ENCODE peak calls at places on chromosomes 3 and 15, in six cellular contexts. M is HCT116, F is MM.1S, S is PC-3, C is SK-N-SH, A is OCI-LY7. Q is an unnamed sample. For H3K9me2, the result is how much of the 10 kb centered on the place peaks cover.

GRCh38 chr3:36734742-36735141 is 29.6 kb downstream of the DCLK3 start:
- DNase-seq in F (no peak), C (no peak), M (no peak), A (no peak), S (no peak), Q (no peak)

GRCh38 chr15:29693225-29693624 is 129.0 kb downstream of the TJP1 start:
- DNase-seq in M (no peak), F (no peak), S (peak), C (no peak), A (no peak), Q (no peak)

GRCh38 chr3:159832024-159832423 is 156.6 kb upstream of the IL12A start:
- DNase-seq in M (no peak), S (no peak), A (no peak), C (no peak), F (no peak), Q (no peak)

GRCh38 chr15:40479024-40479423 is 8.2 kb downstream of the CHST14 start:
- DNase-seq in M (no peak), S (no peak), A (no peak), C (no peak), F (no peak), Q (no peak)

GRCh38 chr3:44915702-44916438 is 41.5 kb downstream of the TGM4 start:
- DNase-seq in F (no peak), M (no peak), S (no peak), A (no peak), C (peak), Q (no peak)

GRCh38 chr3:71050521-71051258 is 532.8 kb downstream of the FOXP1 start:
- DNase-seq in C (no peak), F (no peak), M (no peak), A (no peak), S (peak), Q (no peak)

GRCh38 chr3:45002139-45002660 is 23.9 kb upstream of the CLEC3B start:
- DNase-seq in A (no peak), F (no peak), S (no peak), C (no peak), M (no peak), Q (no peak)

GRCh38 chr3:129934234-129935123 is 40.0 kb upstream of the TRH start:
- DNase-seq in S (peak), F (peak), C (peak), A (peak), M (peak), Q (peak)

GRCh38 chr3:40116478-40117162 is 192.9 kb upstream of the EIF1B start:
- DNase-seq in A (no peak), C (no peak), S (peak), F (no peak), M (no peak), Q (no peak)

GRCh38 chr3:194174980-194175379 is 39.0 kb downstream of the HES1 start:
- DNase-seq in C (no peak), M (no peak), F (no peak), S (no peak), A (no peak), Q (no peak)

GRCh38 chr3:99699841-99700240 is 61.4 kb downstream of the COL8A1 start:
- DNase-seq in F (peak), C (no peak), A (no peak), S (no peak), M (no peak), Q (no peak)

GRCh38 chr3:184592411-184593200 is 31.0 kb downstream of the EPHB3 start:
- DNase-seq in C (peak), S (no peak), F (no peak), M (no peak), A (no peak), Q (no peak)

GRCh38 chr3:128369881-128370642 is 96.6 kb downstream of the DNAJB8 start:
- DNase-seq in A (peak), S (no peak), C (no peak), M (no peak), F (no peak), Q (peak)

GRCh38 chr3:150925751-150926201 is 20.5 kb upstream of the MINDY4B start:
- DNase-seq in M (peak), A (peak), C (peak), S (peak), F (peak), Q (no peak)

GRCh38 chr15:94199725-94200124 is 31.6 kb upstream of the MCTP2 start:
- DNase-seq in A (no peak), S (no peak), M (no peak), F (no peak), C (no peak), Q (no peak)

GRCh38 chr15:101170568-101171350 is 81.1 kb downstream of the CHSY1 start:
- DNase-seq in F (no peak), M (no peak), S (peak), C (no peak), A (no peak), Q (no peak)

GRCh38 chr15:25777047-25777446 is 86.1 kb downstream of the ATP10A start:
- DNase-seq in M (no peak), F (no peak), S (no peak), C (no peak), A (no peak), Q (no peak)

GRCh38 chr3:101091489-101091888 is 98.3 kb upstream of the ABI3BP start:
- DNase-seq in A (no peak), S (peak), F (no peak), M (peak), C (no peak), Q (no peak)

GRCh38 chr3:41162981-41163380 is 36.3 kb upstream of the CTNNB1 start:
- DNase-seq in S (no peak), M (no peak), A (no peak), C (no peak), F (no peak), Q (no peak)
- H3K9me2 ChIP-seq in S (under half), M (under half), A (under half), C (under half), F (under half), Q (under half)

GRCh38 chr3:120435621-120436020 is 15.2 kb downstream of the FSTL1 start:
- DNase-seq in F (no peak), M (peak), S (peak), A (no peak), C (no peak), Q (peak)
- H3K4me2 ChIP-seq in F (no peak), M (peak), S (peak), A (no peak), C (peak), Q (peak)

GRCh38 chr15:91689377-91689776 is 164.1 kb upstream of the SLCO3A1 start:
- DNase-seq in C (no peak), A (no peak), M (no peak), F (no peak), S (no peak), Q (no peak)

GRCh38 chr15:91694131-91694828 is 159.2 kb upstream of the SLCO3A1 start:
- DNase-seq in M (no peak), A (no peak), F (no peak), S (no peak), C (peak), Q (no peak)

GRCh38 chr15:91696981-91697380 is 156.5 kb upstream of the SLCO3A1 start:
- DNase-seq in F (no peak), A (no peak), C (no peak), S (no peak), M (no peak), Q (no peak)

GRCh38 chr15:91692596-91692995 is 160.9 kb upstream of the SLCO3A1 start:
- DNase-seq in C (no peak), S (no peak), F (no peak), A (no peak), M (no peak), Q (no peak)

DNA sequence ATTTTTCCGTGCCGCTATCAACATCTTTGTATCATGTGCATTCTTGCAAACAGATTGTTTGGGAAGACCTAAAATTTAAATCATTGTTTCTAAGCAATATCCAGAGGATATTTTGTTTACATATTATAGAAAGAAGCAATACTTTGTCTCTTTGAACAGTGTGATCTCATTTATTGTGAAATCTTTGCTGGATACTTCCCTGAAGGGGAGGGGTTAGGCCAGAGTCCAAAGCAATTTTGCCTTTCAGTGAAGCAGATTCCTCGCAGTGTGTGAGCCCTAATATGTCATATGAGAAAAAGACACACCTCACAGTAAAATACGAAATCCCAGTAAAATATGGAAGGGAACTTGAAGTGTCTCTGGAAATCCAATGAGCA is 158.7 kb upstream of the SLCO3A1 start:
- DNase-seq in S (peak), M (no peak), F (no peak), A (no peak), C (peak), Q (no peak)
- H3K4me3 ChIP-seq in S (no peak), M (no peak), F (no peak), A (no peak), C (no peak), Q (no peak)

GRCh38 chr3:182949688-182950087 is 30.6 kb downstream of the DCUN1D1 start:
- DNase-seq in M (no peak), F (no peak), C (no peak), A (no peak), S (no peak), Q (no peak)
- H3K9me2 ChIP-seq in M (under half), F (under half), C (under half), A (under half), S (under half), Q (under half)

GRCh38 chr15:65384895-65385867 is 7.4 kb upstream of the IGDCC3 start:
- DNase-seq in F (peak), A (peak), S (peak), M (peak), C (peak), Q (peak)
- H3K4me2 ChIP-seq in F (peak), A (peak), S (peak), M (peak), C (peak), Q (peak)